ENCODE peak calls at places on chromosomes 3 and 15, in six cellular contexts. L is epithelial cell of proximal tubule, T is AG04449, G is iPS DF 6.9, K is Panc1, F is BJ. W is an unnamed sample.
A peak's percentile ranks its signal among the peaks of the same experiment; 100 is the strongest.

GRCh38 chr15:96342611-96343528 is 12.4 kb downstream of the NR2F2 start:
- DNase-seq in L (no peak), T (no peak), G (no peak), K (no peak), F (no peak), W (no peak)

GRCh38 chr15:41332788-41333527 is at the start of gene NUSAP1:
- DNase-seq in L (peak; percentile 67), T (no peak), G (no peak), K (no peak), F (no peak), W (no peak)

GRCh38 chr3:134355416-134355815 is 18.8 kb downstream of the AMOTL2 start:
- DNase-seq in L (no peak), T (no peak), G (no peak), K (no peak), F (no peak), W (no peak)

GRCh38 chr3:134846943-134847342 is 51.9 kb downstream of the EPHB1 start:
- DNase-seq in L (peak; percentile 63), T (peak; percentile 21), G (no peak), K (peak; percentile 64), F (peak; percentile 84), W (peak; percentile 96)

GRCh38 chr15:35540885-35541284 is 5.1 kb downstream of the DPH6 start:
- DNase-seq in L (no peak), T (peak; percentile 37), G (no peak), K (no peak), F (peak; percentile 73), W (no peak)

GRCh38 chr3:189530822-189531221 is 100.4 kb upstream of the TP63 start:
- DNase-seq in L (no peak), T (no peak), G (no peak), K (no peak), F (no peak), W (peak; percentile 61)

GRCh38 chr15:26280281-26280680 is 417.2 kb upstream of the ATP10A start:
- DNase-seq in L (no peak), T (no peak), G (no peak), K (no peak), F (no peak), W (no peak)

GRCh38 chr15:33310481-33311311 is at the start of gene RYR3:
- DNase-seq in L (no peak), T (no peak), G (no peak), K (no peak), F (no peak), W (no peak)

GRCh38 chr15:80275946-80276345 is 23.9 kb upstream of the CTXND1 start:
- DNase-seq in L (no peak), T (no peak), G (no peak), K (no peak), F (no peak), W (no peak)

GRCh38 chr3:153163349-153164008 is 1.5 kb downstream of the RAP2B start:
- DNase-seq in L (no peak), T (no peak), G (no peak), K (no peak), F (no peak), W (no peak)

GRCh38 chr3:42690766-42691680 is 5.7 kb downstream of the KLHL40 start:
- DNase-seq in L (no peak), T (no peak), G (no peak), K (no peak), F (no peak), W (no peak)

GRCh38 chr3:149319750-149320149 is 13.7 kb downstream of the TM4SF18 start:
- DNase-seq in L (no peak), T (no peak), G (no peak), K (no peak), F (no peak), W (no peak)

GRCh38 chr3:185928532-185928931 is 9.3 kb downstream of the TRA2B start:
- DNase-seq in L (no peak), T (no peak), G (no peak), K (no peak), F (no peak), W (no peak)
- H3K4me3 ChIP-seq in L (peak overlapping the region; percentile 2), T (no peak overlapping the region), G (no peak overlapping the region), K (no peak overlapping the region), F (no peak overlapping the region), W (no peak overlapping the region)

GRCh38 chr3:150544040-150544439 is 2.3 kb downstream of the SERP1 start:
- DNase-seq in L (peak; percentile 25), T (peak; percentile 26), G (no peak), K (no peak), F (peak; percentile 49), W (peak; percentile 32)
- H3K4me3 ChIP-seq in L (no peak overlapping the region), T (peak overlapping the region; percentile 87), G (no peak overlapping the region), K (peak overlapping the region; percentile 85), F (peak overlapping the region; percentile 86), W (no peak overlapping the region)

DNA sequence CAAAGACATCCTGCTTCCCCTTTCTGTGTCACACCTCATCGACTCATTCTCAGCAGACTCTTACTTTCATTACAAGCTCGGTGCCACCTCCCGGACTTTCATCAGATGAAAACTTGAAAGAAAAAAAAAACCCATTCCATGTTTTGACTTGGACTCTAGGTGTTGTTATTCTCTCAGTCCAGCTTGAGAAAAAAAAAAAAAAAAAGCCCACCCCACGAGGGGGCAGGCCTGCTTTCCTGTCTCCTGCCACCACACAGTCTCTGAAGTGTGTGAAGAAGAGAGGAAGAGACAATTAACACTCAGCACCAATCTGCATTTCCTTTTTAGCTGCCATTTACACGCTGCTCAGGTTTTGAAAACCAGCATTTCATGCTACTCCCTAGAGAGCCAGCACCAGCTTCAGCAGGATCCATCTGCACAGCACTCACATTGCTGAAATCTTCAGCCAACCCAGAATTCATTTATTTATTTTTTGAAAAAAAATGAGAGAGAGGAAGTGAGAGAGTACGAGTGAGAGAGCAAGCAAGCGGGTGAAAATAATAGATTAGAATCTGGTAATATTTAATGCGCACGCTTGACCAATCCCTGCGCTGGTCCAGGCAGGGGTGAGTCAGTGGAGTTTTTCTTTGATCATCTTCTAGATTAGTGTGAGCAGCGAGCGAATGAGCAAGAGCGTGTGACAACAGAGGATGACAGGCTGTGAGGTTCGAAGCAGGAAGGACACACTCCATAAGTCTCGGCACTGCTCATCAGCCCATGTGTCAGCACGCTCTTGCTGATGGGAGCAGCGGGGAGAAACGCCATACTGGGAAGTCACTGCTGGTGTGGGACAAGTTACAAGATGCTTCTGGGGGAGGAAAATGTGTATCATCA is 23.5 kb downstream of the ZNF80 start:
- DNase-seq in L (peak; percentile 78), T (peak; percentile 33), G (peak; percentile 35), K (no peak), F (peak; percentile 51), W (peak; percentile 91)
- H3K4me3 ChIP-seq in L (peak overlapping the region; percentile 41), T (peak overlapping the region; percentile 48), G (no peak overlapping the region), K (no peak overlapping the region), F (peak overlapping the region; percentile 12), W (no peak overlapping the region)

GRCh38 chr3:48989126-48989795 is 780 bp upstream of the P4HTM start:
- DNase-seq in L (no peak), T (no peak), G (no peak), K (no peak), F (no peak), W (no peak)
- H3K4me3 ChIP-seq in L (peak overlapping the region; percentile 90), T (peak overlapping the region; percentile 82), G (peak overlapping the region; percentile 47), K (peak overlapping the region; percentile 50), F (peak overlapping the region; percentile 88), W (peak overlapping the region; percentile 94)

W was measured in kidney epithelial cell.